ENCODE peak calls at places on chromosomes 13 and 19, in five cellular contexts. H is PC-3, O is keratinocyte, N is fibroblast of lung, U is GM23338. T is an unnamed sample.
A peak's percentile ranks its signal among the peaks of the same experiment; 100 is the strongest.

GRCh38 chr19:39388657-39389056 is 2.2 kb downstream of the PAF1 start:
- DNase-seq in H (no peak), O (no peak), N (no peak), U (no peak), T (no peak)

GRCh38 chr13:28429685-28430290 is 65.1 kb downstream of the FLT1 start:
- DNase-seq in H (no peak), O (no peak), N (no peak), U (peak; percentile 96), T (no peak)

GRCh38 chr19:6587998-6588507 is 2.9 kb downstream of the CD70 start:
- DNase-seq in H (no peak), O (no peak), N (no peak), U (peak; percentile 24), T (no peak)

GRCh38 chr19:49436381-49437017 is 4.8 kb downstream of the SLC17A7 start:
- DNase-seq in H (no peak), O (no peak), N (no peak), U (peak; percentile 99), T (no peak)

GRCh38 chr13:51614350-51614786 is 30.1 kb downstream of the WDFY2 start:
- DNase-seq in H (no peak), O (no peak), N (no peak), U (no peak), T (no peak)

GRCh38 chr13:19154843-19155242 is 26.8 kb downstream of the TUBA3C start:
- DNase-seq in H (no peak), O (no peak), N (no peak), U (no peak), T (no peak)

GRCh38 chr19:6714749-6715555 is 5.5 kb downstream of the C3 start:
- DNase-seq in H (no peak), O (no peak), N (no peak), U (no peak), T (no peak)

GRCh38 chr19:52200044-52200443 is 10.2 kb downstream of the PPP2R1A start:
- DNase-seq in H (peak; percentile 25), O (no peak), N (peak; percentile 46), U (no peak), T (peak; percentile 68)

GRCh38 chr13:31377946-31378345 is 178.2 kb downstream of the B3GLCT start:
- DNase-seq in H (no peak), O (no peak), N (no peak), U (no peak), T (no peak)

GRCh38 chr19:55289117-55289796 is 5.5 kb downstream of the BRSK1 start:
- DNase-seq in H (peak; percentile 30), O (no peak), N (no peak), U (no peak), T (no peak)

GRCh38 chr13:25037057-25037813 is 58.7 kb upstream of the PABPC3 start:
- DNase-seq in H (peak; percentile 68), O (no peak), N (peak; percentile 73), U (peak; percentile 90), T (peak; percentile 24)

GRCh38 chr13:74449811-74450524 is 315.8 kb upstream of the KLF12 start:
- DNase-seq in H (no peak), O (no peak), N (no peak), U (no peak), T (no peak)
- H3K27ac ChIP-seq in H (no peak overlapping the region), O (peak overlapping the region; percentile 78), N (no peak overlapping the region), U (no peak overlapping the region), T (no peak overlapping the region)

DNA sequence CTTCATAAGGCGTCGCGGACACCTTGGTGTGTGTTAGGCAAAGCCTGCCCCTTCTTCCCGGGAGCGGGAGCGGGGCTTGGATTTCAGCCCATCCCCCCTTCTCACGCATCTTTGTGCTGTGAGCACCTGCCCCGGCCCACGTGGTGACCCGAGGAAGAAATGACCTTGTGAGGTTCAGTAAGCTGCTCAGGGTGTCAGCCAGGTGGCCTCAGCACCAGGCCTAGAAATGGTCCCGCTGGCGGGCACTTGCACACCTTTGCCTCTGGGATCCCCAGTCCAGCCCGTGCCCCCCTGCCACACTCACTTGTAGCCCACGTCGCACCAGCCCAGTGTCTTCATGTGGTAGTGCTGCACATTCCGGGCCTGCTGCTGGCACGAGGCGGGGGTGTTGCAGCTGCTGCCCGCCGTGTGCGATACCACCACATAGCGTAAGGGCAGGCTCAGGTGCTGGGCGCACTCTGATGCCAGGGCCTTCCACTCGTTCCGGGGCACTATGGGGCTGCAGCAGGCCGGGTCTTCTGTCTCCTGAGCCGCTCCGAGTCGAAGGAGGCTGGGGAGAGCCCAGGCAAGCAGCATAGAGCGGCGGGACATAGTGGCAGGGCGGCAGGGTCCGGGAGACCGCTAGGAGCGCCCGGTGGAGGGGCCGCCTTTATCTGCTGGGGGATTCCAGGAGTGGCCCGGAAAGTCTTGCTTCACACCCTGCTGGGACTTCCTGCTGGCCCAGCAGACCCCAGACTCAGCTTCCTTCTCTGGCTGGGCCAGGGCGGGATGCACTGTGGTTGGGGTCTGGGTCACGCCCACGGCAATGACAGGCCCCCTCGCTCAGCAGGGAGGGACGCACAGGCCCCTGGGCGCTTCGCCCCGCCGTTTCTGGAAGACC is at the start of gene PGLYRP1:
- DNase-seq in H (no peak), O (no peak), N (no peak), U (peak; percentile 79), T (no peak)
- TF ChIP-seq EZH2 in H (no peak), O (no peak), N (no peak), U (no peak), T (peak; percentile 36)

GRCh38 chr19:10864538-10864899 is 6.8 kb upstream of the CARM1 start:
- DNase-seq in H (peak; percentile 90), O (no peak), N (peak; percentile 79), U (peak; percentile 93), T (peak; percentile 32)

GRCh38 chr19:10863107-10863700 is 8.1 kb upstream of the CARM1 start:
- DNase-seq in H (peak; percentile 32), O (no peak), N (no peak), U (no peak), T (peak; percentile 36)

GRCh38 chr19:10866495-10866894 is 4.9 kb upstream of the CARM1 start:
- DNase-seq in H (no peak), O (no peak), N (no peak), U (no peak), T (no peak)

GRCh38 chr19:10861118-10861651 is 10.2 kb upstream of the CARM1 start:
- DNase-seq in H (peak; percentile 52), O (no peak), N (no peak), U (peak; percentile 83), T (no peak)

GRCh38 chr19:10862561-10863106 is 8.7 kb upstream of the CARM1 start:
- DNase-seq in H (no peak), O (no peak), N (no peak), U (no peak), T (no peak)
- H3K27ac ChIP-seq in H (no peak overlapping the region), O (no peak overlapping the region), N (no peak overlapping the region), U (no peak overlapping the region), T (no peak overlapping the region)

DNA sequence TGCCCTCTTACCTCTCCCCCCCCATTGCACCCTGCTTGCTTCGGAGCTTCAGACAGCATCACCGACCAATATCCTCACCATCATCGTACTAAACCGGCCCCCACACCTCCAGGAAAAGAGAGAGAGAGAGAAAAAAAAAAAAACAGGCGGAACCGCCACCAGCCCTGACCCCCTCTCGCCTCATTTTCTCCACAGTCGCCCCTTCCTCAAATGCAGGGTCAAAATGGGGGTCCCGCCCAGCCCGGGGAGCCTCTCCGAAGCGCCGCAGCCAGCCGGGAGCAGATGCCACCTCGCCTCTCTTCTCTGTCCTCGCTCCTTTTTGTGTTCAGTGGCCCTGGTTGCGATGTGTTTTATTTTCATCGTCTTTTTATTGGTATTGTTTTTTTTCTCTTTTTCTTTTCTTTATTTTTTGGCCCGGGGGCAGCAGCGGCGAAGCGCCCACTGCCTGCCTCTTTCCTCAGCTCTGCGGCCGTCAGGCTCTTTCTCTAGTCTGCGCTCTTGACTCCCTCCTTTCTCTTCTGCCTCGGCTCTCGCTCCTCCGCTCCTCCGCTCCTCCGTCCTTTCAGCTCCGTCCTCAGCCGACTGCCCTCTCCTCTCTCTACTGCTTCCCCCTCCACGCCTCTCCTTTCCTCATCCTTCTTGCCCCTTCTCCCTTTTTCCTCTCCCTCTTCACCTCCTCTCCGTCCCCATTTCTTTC is 41.4 kb downstream of the DEDD2 start:
- DNase-seq in H (peak; percentile 19), O (no peak), N (peak; percentile 19), U (peak; percentile 75), T (peak; percentile 20)
- TF ChIP-seq EZH2 in H (no peak), O (peak; percentile 91), N (peak; percentile 68), U (peak; percentile 91), T (peak; percentile 66)

GRCh38 chr19:24057144-24057543 is 29.8 kb upstream of the ZNF254 start:
- DNase-seq in H (no peak), O (no peak), N (no peak), U (no peak), T (no peak)

GRCh38 chr19:24063312-24063711 is 23.7 kb upstream of the ZNF254 start:
- DNase-seq in H (no peak), O (no peak), N (no peak), U (no peak), T (no peak)

GRCh38 chr19:24060687-24061356 is 26.2 kb upstream of the ZNF254 start:
- DNase-seq in H (peak; percentile 62), O (no peak), N (no peak), U (no peak), T (no peak)

GRCh38 chr19:24062222-24062621 is 24.8 kb upstream of the ZNF254 start:
- DNase-seq in H (no peak), O (no peak), N (no peak), U (no peak), T (peak; percentile 23)

GRCh38 chr19:24059572-24060295 is 27.3 kb upstream of the ZNF254 start:
- DNase-seq in H (peak; percentile 9), O (no peak), N (no peak), U (no peak), T (no peak)
- H3K27ac ChIP-seq in H (peak overlapping the region; percentile 52), O (peak overlapping the region; percentile 51), N (no peak overlapping the region), U (no peak overlapping the region), T (no peak overlapping the region)

GRCh38 chr13:20565120-20565736 is 1.7 kb upstream of the IFT88 start:
- DNase-seq in H (peak; percentile 40), O (no peak), N (no peak), U (peak; percentile 22), T (no peak)

GRCh38 chr13:20570540-20570939 is 3.6 kb downstream of the IFT88 start:
- DNase-seq in H (no peak), O (no peak), N (peak; percentile 71), U (no peak), T (no peak)

GRCh38 chr13:20567881-20568528 is 1.0 kb downstream of the IFT88 start:
- DNase-seq in H (peak; percentile 6), O (no peak), N (no peak), U (no peak), T (no peak)

GRCh38 chr13:20566424-20566916 is 487 bp upstream of the IFT88 start:
- DNase-seq in H (peak; percentile 89), O (no peak), N (peak; percentile 62), U (peak; percentile 77), T (peak; percentile 76)

GRCh38 chr13:20566917-20567755 is at the start of gene IFT88:
- DNase-seq in H (peak; percentile 89), O (no peak), N (peak; percentile 85), U (peak; percentile 95), T (peak; percentile 78)
- TF ChIP-seq EZH2 in H (no peak), O (no peak), N (no peak), U (no peak), T (no peak)

GRCh38 chr19:12364391-12365093 is 941 bp downstream of the ZNF442 start:
- DNase-seq in H (no peak), O (no peak), N (peak; percentile 6), U (peak; percentile 30), T (peak; percentile 3)
- H3K27ac ChIP-seq in H (no peak overlapping the region), O (no peak overlapping the region), N (peak overlapping the region; percentile 61), U (no peak overlapping the region), T (no peak overlapping the region)

T was measured in astrocyte.